ENCODE peak calls at places on chromosomes 11 and 22, in seven cellular contexts. One of them, this sample, is unnamed.

GRCh38 chr22:42711895-42712837 is 8.5 kb downstream of the A4GALT start:
- DNase-seq in left lung: no peak
- DNase-seq in cardiac muscle cell: no peak
- DNase-seq in heart left ventricle: no peak
- DNase-seq in breast epithelium: no peak
- DNase-seq in CD4-positive, alpha-beta memory T cell: no peak
- DNase-seq in colonic mucosa: no peak
- DNase-seq in this sample: no peak

GRCh38 chr11:13283636-13284035 is 6.0 kb downstream of the BMAL1 start:
- DNase-seq in left lung: no peak
- DNase-seq in cardiac muscle cell: no peak
- DNase-seq in heart left ventricle: no peak
- DNase-seq in breast epithelium: no peak
- DNase-seq in CD4-positive, alpha-beta memory T cell: no peak
- DNase-seq in colonic mucosa: no peak
- DNase-seq in this sample: no peak

GRCh38 chr11:48003926-48004325 is 23.6 kb downstream of the PTPRJ start:
- DNase-seq in left lung: no peak
- DNase-seq in cardiac muscle cell: no peak
- DNase-seq in heart left ventricle: no peak
- DNase-seq in breast epithelium: no peak
- DNase-seq in CD4-positive, alpha-beta memory T cell: no peak
- DNase-seq in colonic mucosa: no peak
- DNase-seq in this sample: no peak

GRCh38 chr11:44138980-44139379 is 43.5 kb downstream of the EXT2 start:
- DNase-seq in left lung: no peak
- DNase-seq in cardiac muscle cell: no peak
- DNase-seq in heart left ventricle: no peak
- DNase-seq in breast epithelium: no peak
- DNase-seq in CD4-positive, alpha-beta memory T cell: no peak
- DNase-seq in colonic mucosa: no peak
- DNase-seq in this sample: no peak

GRCh38 chr11:94218372-94218771 is 86.0 kb upstream of the IZUMO1R start:
- DNase-seq in left lung: no peak
- DNase-seq in cardiac muscle cell: peak; percentile 14
- DNase-seq in heart left ventricle: no peak
- DNase-seq in breast epithelium: no peak
- DNase-seq in CD4-positive, alpha-beta memory T cell: no peak
- DNase-seq in colonic mucosa: no peak
- DNase-seq in this sample: no peak

GRCh38 chr11:95345651-95346050 is 114.6 kb upstream of the SESN3 start:
- DNase-seq in left lung: no peak
- DNase-seq in cardiac muscle cell: no peak
- DNase-seq in heart left ventricle: no peak
- DNase-seq in breast epithelium: no peak
- DNase-seq in CD4-positive, alpha-beta memory T cell: no peak
- DNase-seq in colonic mucosa: no peak
- DNase-seq in this sample: no peak

GRCh38 chr11:19849947-19850593 is 137.4 kb downstream of the NAV2 start:
- DNase-seq in left lung: no peak
- DNase-seq in cardiac muscle cell: no peak
- DNase-seq in heart left ventricle: no peak
- DNase-seq in breast epithelium: no peak
- DNase-seq in CD4-positive, alpha-beta memory T cell: no peak
- DNase-seq in colonic mucosa: no peak
- DNase-seq in this sample: no peak

GRCh38 chr11:12693485-12694181 is 19.4 kb downstream of the TEAD1 start:
- DNase-seq in left lung: peak; percentile 74
- DNase-seq in cardiac muscle cell: peak; percentile 96
- DNase-seq in heart left ventricle: peak; percentile 59
- DNase-seq in breast epithelium: peak; percentile 63
- DNase-seq in CD4-positive, alpha-beta memory T cell: no peak
- DNase-seq in colonic mucosa: peak; percentile 57
- DNase-seq in this sample: peak; percentile 50

GRCh38 chr11:111429066-111429506 is 50.0 kb upstream of the POU2AF1 start:
- DNase-seq in left lung: no peak
- DNase-seq in cardiac muscle cell: peak; percentile 81
- DNase-seq in heart left ventricle: no peak
- DNase-seq in breast epithelium: no peak
- DNase-seq in CD4-positive, alpha-beta memory T cell: peak; percentile 33
- DNase-seq in colonic mucosa: peak; percentile 86
- DNase-seq in this sample: no peak

GRCh38 chr11:2436013-2436520 is 8.2 kb downstream of the TRPM5 start:
- DNase-seq in left lung: peak; percentile 60
- DNase-seq in cardiac muscle cell: no peak
- DNase-seq in heart left ventricle: no peak
- DNase-seq in breast epithelium: no peak
- DNase-seq in CD4-positive, alpha-beta memory T cell: no peak
- DNase-seq in colonic mucosa: no peak
- DNase-seq in this sample: peak; percentile 26

GRCh38 chr22:28771195-28771791 is 1.2 kb upstream of the CCDC117 start:
- DNase-seq in left lung: no peak
- DNase-seq in cardiac muscle cell: no peak
- DNase-seq in heart left ventricle: no peak
- DNase-seq in breast epithelium: no peak
- DNase-seq in CD4-positive, alpha-beta memory T cell: no peak
- DNase-seq in colonic mucosa: no peak
- DNase-seq in this sample: no peak

DNA sequence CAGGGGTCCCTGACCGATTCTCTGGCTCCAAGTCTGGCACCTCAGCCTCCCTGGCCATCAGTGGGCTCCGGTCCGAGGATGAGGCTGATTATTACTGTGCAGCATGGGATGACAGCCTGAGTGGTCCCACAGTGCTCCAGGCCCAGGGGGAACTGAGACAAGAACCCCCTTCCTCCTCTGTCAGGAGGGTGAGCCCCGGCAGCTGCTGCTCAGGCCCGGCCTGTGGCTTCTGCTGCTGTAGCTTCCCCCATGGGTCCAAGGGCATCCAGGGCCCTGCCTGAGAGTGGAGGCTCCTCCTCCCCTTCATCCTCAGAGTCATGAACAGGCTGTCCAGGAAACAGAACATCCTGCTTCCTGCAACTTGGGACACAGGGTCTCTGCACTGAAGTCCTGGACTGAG is 113.5 kb downstream of the VPREB1 start:
- DNase-seq in left lung: peak; percentile 58
- DNase-seq in cardiac muscle cell: no peak
- DNase-seq in heart left ventricle: no peak
- DNase-seq in breast epithelium: no peak
- DNase-seq in CD4-positive, alpha-beta memory T cell: no peak
- DNase-seq in colonic mucosa: no peak
- DNase-seq in this sample: no peak
- H3K4me1 ChIP-seq in left lung: no peaks in the 10 kb centered on the region
- H3K4me1 ChIP-seq in cardiac muscle cell: no peaks in the 10 kb centered on the region
- H3K4me1 ChIP-seq in heart left ventricle: no peaks in the 10 kb centered on the region
- H3K4me1 ChIP-seq in breast epithelium: no peaks in the 10 kb centered on the region
- H3K4me1 ChIP-seq in CD4-positive, alpha-beta memory T cell: peaks cover 3% of the 10 kb centered on the region
- H3K4me1 ChIP-seq in colonic mucosa: no peaks in the 10 kb centered on the region
- H3K4me1 ChIP-seq in this sample: peaks cover 3% of the 10 kb centered on the region

DNA sequence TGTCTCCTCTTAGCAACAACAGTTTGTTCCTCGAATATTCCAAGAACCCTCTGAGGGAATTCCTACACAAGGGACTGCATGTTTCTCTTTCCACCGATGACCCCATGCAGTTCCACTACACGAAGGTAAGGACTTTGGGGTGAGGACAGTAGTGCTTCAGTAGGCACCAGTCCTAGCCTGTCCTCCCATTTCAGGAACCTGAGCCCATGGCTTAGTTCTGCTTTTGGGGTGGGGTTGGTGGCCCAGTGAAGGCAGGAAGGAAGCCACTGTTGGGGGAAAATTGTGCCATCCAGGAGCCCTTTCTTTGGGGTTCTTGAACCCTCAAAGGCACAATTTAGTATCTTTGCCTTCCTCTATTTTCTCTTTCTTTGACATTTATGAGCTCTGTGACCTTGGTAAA is 38.2 kb downstream of the RNF141 start:
- DNase-seq in left lung: no peak
- DNase-seq in cardiac muscle cell: no peak
- DNase-seq in heart left ventricle: no peak
- DNase-seq in breast epithelium: no peak
- DNase-seq in CD4-positive, alpha-beta memory T cell: no peak
- DNase-seq in colonic mucosa: no peak
- DNase-seq in this sample: no peak
- H3K27ac ChIP-seq in left lung: peak overlapping the region; percentile 90
- H3K27ac ChIP-seq in cardiac muscle cell: no peak overlapping the region
- H3K27ac ChIP-seq in heart left ventricle: no peak overlapping the region
- H3K27ac ChIP-seq in breast epithelium: no peak overlapping the region
- H3K27ac ChIP-seq in CD4-positive, alpha-beta memory T cell: no peak overlapping the region
- H3K27ac ChIP-seq in colonic mucosa: no peak overlapping the region
- H3K27ac ChIP-seq in this sample: peak overlapping the region; percentile 37

GRCh38 chr11:114086394-114086793 is 26.9 kb downstream of the ZBTB16 start:
- DNase-seq in left lung: no peak
- DNase-seq in cardiac muscle cell: no peak
- DNase-seq in heart left ventricle: no peak
- DNase-seq in breast epithelium: no peak
- DNase-seq in CD4-positive, alpha-beta memory T cell: no peak
- DNase-seq in colonic mucosa: no peak
- DNase-seq in this sample: no peak
- H3K4me1 ChIP-seq in left lung: peaks cover 42% of the 10 kb centered on the region
- H3K4me1 ChIP-seq in cardiac muscle cell: peaks cover 10% of the 10 kb centered on the region
- H3K4me1 ChIP-seq in heart left ventricle: peaks cover 87% of the 10 kb centered on the region
- H3K4me1 ChIP-seq in breast epithelium: peaks cover 7% of the 10 kb centered on the region
- H3K4me1 ChIP-seq in CD4-positive, alpha-beta memory T cell: peaks cover 18% of the 10 kb centered on the region
- H3K4me1 ChIP-seq in colonic mucosa: peaks cover 7% of the 10 kb centered on the region
- H3K4me1 ChIP-seq in this sample: peaks cover 100% of the 10 kb centered on the region

GRCh38 chr11:68503792-68504191 is 43.2 kb downstream of the PPP6R3 start:
- DNase-seq in left lung: no peak
- DNase-seq in cardiac muscle cell: no peak
- DNase-seq in heart left ventricle: no peak
- DNase-seq in breast epithelium: no peak
- DNase-seq in CD4-positive, alpha-beta memory T cell: no peak
- DNase-seq in colonic mucosa: no peak
- DNase-seq in this sample: peak; percentile 79
- H3K27ac ChIP-seq in left lung: peak overlapping the region; percentile 46
- H3K27ac ChIP-seq in cardiac muscle cell: peak overlapping the region; percentile 64
- H3K27ac ChIP-seq in heart left ventricle: no peak overlapping the region
- H3K27ac ChIP-seq in breast epithelium: no peak overlapping the region
- H3K27ac ChIP-seq in CD4-positive, alpha-beta memory T cell: no peak overlapping the region
- H3K27ac ChIP-seq in colonic mucosa: no peak overlapping the region
- H3K27ac ChIP-seq in this sample: peak overlapping the region; percentile 54